ENCODE peak calls at places on chromosome X, in seven cellular contexts. Q is CD8-positive, alpha-beta T cell; S is IMR-90; Z is PC-9; I is stomach; T is left ventricle myocardium inferior; J is ascending aorta. F is an unnamed sample. For H3K4me1, the result is how much of the 10 kb centered on the place peaks cover.

GRCh38 chrX:1686642-1687041 is 71.8 kb downstream of the ASMT start:
- DNase-seq in T (no peak), J (no peak), Q (no peak), I (no peak), Z (no peak), S (no peak), F (no peak)

GRCh38 chrX:2500091-2500680 is 590 bp downstream of the DHRSX start:
- DNase-seq in T (peak), Z (no peak), J (no peak), S (peak), I (peak), Q (no peak), F (peak)

GRCh38 chrX:63013549-63013948 is 337.6 kb downstream of the SPIN4 start:
- DNase-seq in Q (no peak), T (no peak), S (no peak), J (no peak), I (no peak), Z (no peak), F (no peak)

GRCh38 chrX:86047174-86047991 is at the start of gene CHM:
- DNase-seq in Q (peak), T (peak), Z (peak), S (peak), J (peak), I (peak), F (peak)

GRCh38 chrX:120308959-120309872 is 2.0 kb downstream of the TMEM255A start:
- DNase-seq in Z (no peak), Q (peak), J (peak), T (peak), S (peak), I (peak), F (peak)

GRCh38 chrX:131792789-131793462 is 230.2 kb upstream of the STK26 start:
- DNase-seq in J (peak), Z (no peak), I (peak), Q (peak), S (peak), T (no peak), F (no peak)

GRCh38 chrX:24426340-24426913 is 38.7 kb upstream of the PDK3 start:
- DNase-seq in Q (no peak), S (peak), T (no peak), I (no peak), Z (no peak), J (no peak), F (peak)

GRCh38 chrX:129678176-129678880 is 23.6 kb upstream of the APLN start:
- DNase-seq in Z (peak), I (peak), T (peak), S (no peak), J (no peak), Q (peak), F (no peak)

GRCh38 chrX:110558406-110558805 is 199.8 kb downstream of the RTL9 start:
- DNase-seq in Z (no peak), S (no peak), J (no peak), T (no peak), I (no peak), Q (no peak), F (no peak)

GRCh38 chrX:82961129-82961528 is 547.0 kb upstream of the POU3F4 start:
- DNase-seq in Q (no peak), T (no peak), Z (no peak), I (no peak), S (no peak), J (no peak), F (no peak)

GRCh38 chrX:43121637-43122036 is 343.7 kb upstream of the PPP1R2C start:
- DNase-seq in T (no peak), Q (no peak), J (no peak), Z (no peak), S (no peak), I (no peak), F (peak)

GRCh38 chrX:45801554-45801953 is 600.9 kb upstream of the DIPK2B start:
- DNase-seq in I (no peak), Q (no peak), J (no peak), Z (no peak), T (no peak), S (peak), F (no peak)

GRCh38 chrX:43876680-43877079 is 5.6 kb downstream of the MAOB start:
- DNase-seq in I (no peak), Q (no peak), T (no peak), S (no peak), Z (no peak), J (no peak), F (no peak)

GRCh38 chrX:17923546-17923945 is 62.4 kb upstream of the RAI2 start:
- DNase-seq in J (no peak), Z (no peak), I (no peak), S (no peak), Q (no peak), T (no peak), F (no peak)

GRCh38 chrX:115348440-115349225 is 59.1 kb downstream of the LUZP4 start:
- DNase-seq in Z (no peak), S (no peak), I (no peak), Q (no peak), T (no peak), J (no peak), F (no peak)

GRCh38 chrX:151680805-151681204 is 14.5 kb upstream of the PRRG3 start:
- DNase-seq in Z (peak), T (no peak), Q (peak), S (peak), J (no peak), I (peak), F (peak)

GRCh38 chrX:48058621-48059295 is 12.7 kb downstream of the ZNF630 start:
- DNase-seq in Q (no peak), I (no peak), S (no peak), T (no peak), Z (no peak), J (no peak), F (no peak)

DNA sequence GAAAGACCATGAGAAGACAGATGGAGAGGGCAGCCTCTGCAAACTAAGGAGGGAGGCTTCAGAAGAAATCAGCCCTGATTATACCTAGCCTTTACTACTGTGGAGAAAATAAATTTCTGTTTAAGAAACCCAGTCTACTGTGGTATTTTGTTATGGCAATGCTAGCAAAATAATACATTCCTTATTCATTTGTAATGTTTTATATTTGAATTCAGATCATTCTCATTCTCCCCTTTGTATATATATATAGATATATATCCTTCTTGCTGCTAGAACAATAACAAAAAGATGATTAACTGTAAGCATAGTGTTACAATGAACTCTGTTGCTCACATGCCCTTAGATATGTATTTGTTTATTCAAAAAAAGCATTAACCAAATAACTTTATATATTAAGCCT is 22.5 kb downstream of the DMD start:
- DNase-seq in I (no peak), Q (no peak), T (no peak), J (no peak), S (peak), Z (no peak), F (no peak)
- H3K27ac ChIP-seq in I (no peak), Q (no peak), T (no peak), J (peak), S (peak), Z (no peak), F (no peak)

GRCh38 chrX:104310084-104310483 is 55.4 kb upstream of the ESX1 start:
- DNase-seq in Q (no peak), Z (peak), T (no peak), J (no peak), S (peak), I (no peak), F (peak)
- TF ChIP-seq CTCF in Q (no peak), Z (peak), T (no peak), J (no peak), S (peak), I (no peak), F (peak)

DNA sequence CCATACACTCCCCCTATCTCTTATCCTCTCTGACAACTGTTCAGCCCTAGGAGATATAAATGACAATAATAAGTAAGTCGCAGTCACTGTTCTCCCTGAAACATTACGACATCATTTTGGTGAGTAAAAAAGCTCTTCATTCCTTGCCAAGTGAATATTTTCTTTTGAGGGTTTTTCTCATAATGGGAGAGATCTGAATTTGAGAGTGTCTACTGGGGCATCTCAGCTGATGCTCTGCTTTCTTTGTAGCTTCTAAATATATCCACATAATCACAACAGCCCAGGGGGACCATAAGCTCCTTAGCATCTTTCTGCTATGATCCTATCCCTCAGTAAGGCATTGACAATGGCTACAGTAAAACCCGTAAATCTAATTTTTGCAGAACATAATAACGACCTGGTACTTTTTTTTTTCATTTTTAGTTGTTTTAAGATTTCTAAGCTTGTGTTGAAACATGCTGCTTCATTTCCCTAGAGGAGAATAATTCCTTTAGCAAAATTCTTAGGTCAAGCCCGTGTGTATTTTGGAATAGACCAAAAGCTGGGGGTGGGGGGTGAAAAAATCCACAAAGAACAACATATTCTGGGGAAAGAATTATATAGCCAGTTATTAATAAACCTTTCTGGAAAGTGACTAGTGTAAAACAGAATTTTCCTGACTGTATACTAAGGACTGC is 78.1 kb upstream of the GPM6B start:
- DNase-seq in S (peak), I (no peak), J (no peak), T (no peak), Q (no peak), Z (no peak), F (no peak)
- H3K4me1 ChIP-seq in S (under half), I (under half), J (under half), T (under half), Q (under half), Z (under half), F (under half)

GRCh38 chrX:136199365-136199764 is 51.8 kb downstream of the MAP7D3 start:
- DNase-seq in I (no peak), J (no peak), S (peak), T (no peak), Q (no peak), Z (no peak), F (peak)
- H3K27ac ChIP-seq in I (peak), J (peak), S (no peak), T (peak), Q (no peak), Z (no peak), F (peak)

GRCh38 chrX:14919421-14919820 is 46.2 kb downstream of the MOSPD2 start:
- DNase-seq in J (no peak), I (no peak), Z (no peak), T (no peak), S (no peak), Q (no peak), F (no peak)

GRCh38 chrX:14923761-14924160 is 50.5 kb downstream of the MOSPD2 start:
- DNase-seq in S (no peak), I (no peak), Z (no peak), T (no peak), J (no peak), Q (no peak), F (peak)

GRCh38 chrX:14920196-14920595 is 47.0 kb downstream of the MOSPD2 start:
- DNase-seq in S (peak), I (no peak), Q (no peak), T (no peak), Z (no peak), J (no peak), F (no peak)

GRCh38 chrX:14926471-14926870 is 53.2 kb downstream of the MOSPD2 start:
- DNase-seq in T (no peak), S (no peak), Z (no peak), Q (no peak), J (no peak), I (no peak), F (no peak)

DNA sequence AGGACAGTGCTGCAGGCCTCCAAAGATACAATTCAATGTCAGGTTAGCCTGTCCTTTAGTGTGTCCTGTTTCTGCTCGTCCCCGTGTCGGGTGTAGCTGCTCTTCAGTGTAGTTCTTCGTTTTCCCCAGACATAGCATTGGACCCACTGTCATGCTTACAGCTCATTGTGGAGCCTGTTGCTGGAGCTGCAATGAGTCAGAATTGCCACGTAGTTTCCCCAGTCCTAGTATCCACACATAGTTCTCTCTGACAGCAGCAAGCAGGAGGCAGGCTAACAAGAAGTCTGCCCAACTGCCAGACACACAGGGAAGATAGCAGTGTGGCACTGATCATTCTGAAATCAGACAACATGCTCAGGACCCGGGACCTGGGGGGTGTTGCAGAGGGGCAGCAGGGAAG is 49.2 kb downstream of the MOSPD2 start:
- DNase-seq in T (no peak), J (no peak), I (no peak), Z (no peak), S (peak), Q (no peak), F (no peak)
- TF ChIP-seq CTCF in T (no peak), J (no peak), I (no peak), Z (no peak), S (peak), Q (no peak), F (peak)

GRCh38 chrX:133365886-133366611 is 49.2 kb downstream of the GPC4 start:
- DNase-seq in Q (no peak), J (no peak), I (no peak), S (peak), T (no peak), Z (no peak), F (peak)

GRCh38 chrX:133370719-133371275 is 44.5 kb downstream of the GPC4 start:
- DNase-seq in T (no peak), I (no peak), Z (no peak), S (no peak), J (no peak), Q (no peak), F (no peak)

GRCh38 chrX:133364201-133364600 is 51.1 kb downstream of the GPC4 start:
- DNase-seq in I (no peak), T (no peak), Q (no peak), S (peak), Z (no peak), J (no peak), F (no peak)

GRCh38 chrX:133369065-133369464 is 46.2 kb downstream of the GPC4 start:
- DNase-seq in I (no peak), S (no peak), Z (no peak), Q (no peak), J (no peak), T (no peak), F (no peak)

DNA sequence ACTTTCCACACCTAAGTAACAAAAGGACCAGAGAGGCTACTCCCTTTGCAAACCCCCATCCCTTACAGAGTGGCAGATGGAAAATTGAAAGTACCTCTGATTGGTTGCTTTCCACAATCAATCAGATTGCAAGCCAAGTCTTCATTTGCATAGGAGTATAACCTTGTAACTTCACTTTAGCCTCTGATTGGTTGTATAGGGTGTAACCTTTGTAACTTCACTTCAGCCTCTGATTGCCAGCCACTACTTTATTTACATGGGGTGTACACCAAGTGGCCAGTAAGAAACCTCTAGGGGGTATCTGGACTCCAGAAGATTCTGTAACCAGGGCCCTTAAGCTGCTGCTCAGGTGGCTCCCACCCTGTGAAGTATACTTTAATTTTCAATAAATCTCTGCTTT is 48.6 kb downstream of the GPC4 start:
- DNase-seq in Z (no peak), J (no peak), T (no peak), Q (no peak), S (no peak), I (no peak), F (no peak)
- H3K4me1 ChIP-seq in Z (under half), J (under half), T (under half), Q (under half), S (under half), I (under half), F (under half)

GRCh38 chrX:33171071-33171470 is 40.3 kb downstream of the DMD start:
- DNase-seq in S (no peak), T (no peak), Q (no peak), Z (no peak), I (no peak), J (no peak), F (no peak)
- H3K27ac ChIP-seq in S (no peak), T (no peak), Q (no peak), Z (no peak), I (no peak), J (no peak), F (no peak)

DNA sequence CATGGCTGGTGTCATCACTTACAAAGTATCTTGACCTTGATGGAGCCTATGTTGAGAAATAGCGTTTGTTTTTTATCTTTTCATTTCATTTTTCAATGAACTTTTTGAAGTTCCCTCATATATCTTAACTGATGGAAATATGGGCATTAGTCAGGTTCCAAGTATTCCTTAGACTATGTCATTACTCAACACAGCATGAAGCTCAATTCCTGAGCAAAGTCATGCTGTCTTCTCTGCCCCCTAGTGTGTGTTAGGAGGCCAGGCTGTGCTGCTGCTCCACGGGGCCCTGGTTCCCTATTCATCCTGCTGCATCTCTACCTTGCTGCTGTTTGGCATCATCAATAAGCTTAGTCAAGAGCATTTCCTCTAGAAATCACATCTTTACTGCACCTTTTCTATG is 40.9 kb downstream of the GPR143 start:
- DNase-seq in S (peak), T (no peak), Z (no peak), I (no peak), J (no peak), Q (no peak), F (peak)
- TF ChIP-seq CTCF in S (peak), T (no peak), Z (no peak), I (no peak), J (no peak), Q (no peak), F (peak)

DNA sequence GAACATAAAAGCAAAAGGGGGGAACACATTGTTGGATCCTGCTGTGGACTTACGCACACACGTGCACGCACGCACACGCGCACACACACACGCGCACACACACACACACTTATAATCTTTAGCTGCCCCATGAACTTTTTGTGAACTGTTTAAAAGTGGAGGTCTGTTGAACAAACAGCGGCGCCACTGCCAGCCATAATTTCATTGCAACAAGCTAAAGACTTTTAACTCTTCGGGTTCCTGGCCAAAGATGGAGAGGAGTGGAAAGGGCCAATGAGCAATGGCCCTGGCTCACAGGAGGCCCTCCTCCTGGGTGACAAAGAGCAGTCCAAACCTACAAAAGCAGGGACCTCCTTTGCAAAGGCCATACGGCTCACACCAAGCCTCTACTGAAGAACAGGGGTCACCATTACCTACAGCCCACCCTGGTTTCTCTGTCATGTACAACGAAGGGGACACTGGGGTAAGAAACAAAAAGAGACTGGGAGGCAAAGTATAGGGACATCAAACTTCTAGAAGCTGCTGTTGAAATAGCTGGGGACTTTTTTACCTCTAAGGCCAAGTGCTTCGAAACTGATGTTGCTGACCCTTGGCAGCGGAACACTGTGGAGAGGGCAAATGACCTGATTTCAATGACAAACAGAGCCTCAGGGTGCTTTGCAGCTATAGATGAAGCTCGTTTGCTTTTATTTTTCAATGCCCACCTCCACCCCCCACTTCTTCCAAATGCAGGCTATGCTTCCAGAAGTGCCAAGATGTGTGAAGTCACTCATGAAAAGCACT is 16.7 kb downstream of the BCOR start:
- DNase-seq in J (no peak), S (no peak), T (no peak), Q (no peak), I (no peak), Z (no peak), F (no peak)
- H3K4me1 ChIP-seq in J (under half), S (under half), T (half or more), Q (under half), I (half or more), Z (under half), F (under half)